ENCODE peak calls at places on chromosomes 7 and 10, in five cellular contexts. I, L, V, R and W are unnamed samples.

GRCh38 chr10:79248341-79248931 is 98.8 kb upstream of the PPIF start:
- DNase-seq in I (no peak), L (no peak), V (no peak), R (no peak), W (no peak)

GRCh38 chr7:46257766-46258448 is 336.8 kb upstream of the IGFBP3 start:
- DNase-seq in I (no peak), L (no peak), V (no peak), R (peak; percentile 93), W (no peak)

GRCh38 chr7:17239683-17240521 is 58.5 kb upstream of the AHR start:
- DNase-seq in I (no peak), L (no peak), V (no peak), R (peak; percentile 75), W (no peak)

GRCh38 chr7:122651451-122651850 is 47.5 kb downstream of the RNF133 start:
- DNase-seq in I (no peak), L (no peak), V (no peak), R (no peak), W (no peak)

GRCh38 chr7:100159099-100159623 is 638 bp upstream of the TRAPPC14 start:
- DNase-seq in I (no peak), L (no peak), V (no peak), R (no peak), W (no peak)

GRCh38 chr7:27095897-27096755 is at the start of gene HOXA1:
- DNase-seq in I (no peak), L (peak; percentile 40), V (peak; percentile 31), R (peak; percentile 95), W (no peak)

GRCh38 chr7:16271355-16271754 is 150.0 kb downstream of the CRPPA start:
- DNase-seq in I (no peak), L (no peak), V (no peak), R (no peak), W (no peak)

GRCh38 chr10:68992721-68993440 is 4.3 kb downstream of the KIFBP start:
- DNase-seq in I (peak; percentile 44), L (peak; percentile 23), V (peak; percentile 78), R (peak; percentile 97), W (no peak)

GRCh38 chr7:74405899-74406512 is 47.7 kb upstream of the GTF2IRD1 start:
- DNase-seq in I (no peak), L (no peak), V (no peak), R (no peak), W (no peak)

GRCh38 chr10:15370741-15371701 is at the start of gene FAM171A1:
- DNase-seq in I (no peak), L (peak; percentile 69), V (peak; percentile 59), R (peak; percentile 29), W (peak; percentile 24)

GRCh38 chr7:45219801-45220200 is 62.2 kb downstream of the RAMP3 start:
- DNase-seq in I (no peak), L (no peak), V (no peak), R (no peak), W (no peak)

GRCh38 chr10:77877461-77878344 is 48.9 kb downstream of the DLG5 start:
- DNase-seq in I (no peak), L (no peak), V (peak; percentile 76), R (peak; percentile 82), W (peak; percentile 42)

GRCh38 chr7:5831196-5831595 is 49.4 kb upstream of the OCM start:
- DNase-seq in I (no peak), L (peak; percentile 17), V (no peak), R (peak; percentile 5), W (peak; percentile 20)

GRCh38 chr7:116940689-116941088 is 12.6 kb upstream of the ST7 start:
- DNase-seq in I (no peak), L (no peak), V (no peak), R (no peak), W (no peak)

GRCh38 chr7:131522325-131522920 is 34.0 kb downstream of the PODXL start:
- DNase-seq in I (no peak), L (no peak), V (no peak), R (no peak), W (no peak)

GRCh38 chr7:84677386-84677785 is 482.8 kb upstream of the SEMA3A start:
- DNase-seq in I (no peak), L (no peak), V (peak; percentile 52), R (no peak), W (no peak)

GRCh38 chr10:67308912-67309311 is 383.1 kb downstream of the LRRTM3 start:
- DNase-seq in I (no peak), L (no peak), V (no peak), R (no peak), W (no peak)

GRCh38 chr10:67302701-67303100 is 376.9 kb downstream of the LRRTM3 start:
- DNase-seq in I (no peak), L (no peak), V (no peak), R (no peak), W (no peak)

GRCh38 chr10:67306588-67307205 is 380.9 kb downstream of the LRRTM3 start:
- DNase-seq in I (no peak), L (no peak), V (no peak), R (peak; percentile 4), W (no peak)
- TF ChIP-seq CTCF in I (peak; percentile 76), L (peak; percentile 39), V (peak; percentile 23), R (peak; percentile 49), W (peak; percentile 59)

GRCh38 chr7:32259917-32260596 is 189.8 kb upstream of the PDE1C start:
- DNase-seq in I (no peak), L (peak; percentile 14), V (peak; percentile 86), R (no peak), W (no peak)

GRCh38 chr7:32255036-32255435 is 184.8 kb upstream of the PDE1C start:
- DNase-seq in I (no peak), L (no peak), V (no peak), R (no peak), W (no peak)

GRCh38 chr7:32257632-32258031 is 187.4 kb upstream of the PDE1C start:
- DNase-seq in I (no peak), L (no peak), V (peak; percentile 59), R (no peak), W (no peak)

GRCh38 chr7:32256376-32256775 is 186.2 kb upstream of the PDE1C start:
- DNase-seq in I (no peak), L (no peak), V (peak; percentile 65), R (no peak), W (no peak)

DNA sequence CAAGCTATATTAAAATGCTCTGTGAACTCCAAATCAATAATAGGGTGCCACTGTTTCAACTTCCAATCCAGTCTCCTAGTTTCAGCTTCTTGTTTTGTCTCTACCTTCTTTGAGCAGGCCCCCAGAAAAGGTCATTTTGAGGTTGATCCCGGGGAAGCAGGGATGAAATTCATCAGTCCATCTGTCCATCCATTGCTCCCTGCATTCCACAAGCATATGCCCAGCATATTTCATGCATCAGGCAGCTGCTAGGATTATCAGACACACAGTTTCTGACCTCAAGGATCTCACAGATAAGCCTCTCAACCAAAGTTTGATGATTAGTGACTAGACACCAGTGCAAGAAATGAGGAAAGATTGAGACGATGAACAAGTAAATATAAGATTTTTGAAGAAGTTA is 186.6 kb upstream of the PDE1C start:
- DNase-seq in I (no peak), L (no peak), V (no peak), R (no peak), W (no peak)
- TF ChIP-seq CTCF in I (no peak), L (no peak), V (no peak), R (no peak), W (no peak)

GRCh38 chr10:5619366-5620211 is 46.8 kb downstream of the ASB13 start:
- DNase-seq in I (no peak), L (no peak), V (no peak), R (no peak), W (no peak)
- TF ChIP-seq CTCF in I (no peak), L (no peak), V (no peak), R (no peak), W (no peak)

GRCh38 chr10:49609283-49610014 is 661 bp upstream of the SLC18A3 start:
- DNase-seq in I (no peak), L (no peak), V (no peak), R (no peak), W (peak; percentile 16)
- TF ChIP-seq CTCF in I (no peak), L (no peak), V (no peak), R (no peak), W (no peak)

GRCh38 chr7:142960955-142961512 is 1.1 kb downstream of the KEL start:
- DNase-seq in I (no peak), L (no peak), V (no peak), R (no peak), W (no peak)
- TF ChIP-seq CTCF in I (peak; percentile 17), L (peak; percentile 8), V (no peak), R (no peak), W (no peak)

GRCh38 chr10:14009315-14010082 is 321.2 kb downstream of the FRMD4A start:
- DNase-seq in I (no peak), L (no peak), V (no peak), R (peak; percentile 90), W (no peak)
- TF ChIP-seq CTCF in I (no peak), L (no peak), V (no peak), R (no peak), W (no peak)

DNA sequence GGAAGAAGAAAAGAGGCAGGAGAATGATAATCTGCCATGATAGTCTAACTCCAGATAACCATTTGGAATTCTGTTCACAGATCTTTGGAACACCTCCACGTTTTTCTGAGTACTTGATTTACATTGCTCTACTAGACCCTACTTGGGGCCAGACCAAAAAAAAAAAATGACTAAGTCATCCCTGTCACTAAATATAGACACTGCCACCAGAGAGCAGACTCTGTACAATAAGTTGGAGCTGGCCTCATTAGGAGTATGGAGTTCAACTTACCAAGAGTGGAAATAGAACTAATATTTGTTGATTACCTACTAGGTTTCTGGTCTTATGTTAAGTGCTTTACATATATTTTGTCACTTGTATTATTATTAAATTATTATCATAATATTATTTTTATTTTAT is 80.9 kb upstream of the ZNF800 start:
- DNase-seq in I (no peak), L (no peak), V (no peak), R (no peak), W (no peak)
- TF ChIP-seq CTCF in I (no peak), L (no peak), V (no peak), R (no peak), W (no peak)

DNA sequence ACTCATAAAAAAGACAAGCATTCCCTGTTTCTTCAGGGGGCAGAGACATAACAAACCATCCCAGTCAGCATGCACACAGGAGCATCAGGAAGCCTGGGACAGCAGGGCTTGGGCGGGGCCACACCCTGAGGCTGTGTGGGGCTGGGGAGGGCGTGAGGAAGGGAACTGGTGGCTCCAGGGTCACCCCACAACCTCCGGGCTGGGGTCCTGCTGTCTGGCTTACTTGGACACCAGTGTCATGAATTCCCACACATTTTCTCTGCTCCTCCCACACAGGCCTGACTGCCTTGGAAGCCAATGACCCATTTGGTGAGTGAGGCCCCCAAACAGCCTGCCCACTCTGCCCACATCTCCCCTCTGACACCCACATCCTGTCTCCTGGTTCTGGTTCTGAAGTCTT is 2.8 kb downstream of the FXYD4 start:
- DNase-seq in I (no peak), L (no peak), V (no peak), R (no peak), W (no peak)
- TF ChIP-seq CTCF in I (no peak), L (no peak), V (no peak), R (no peak), W (no peak)